ENCODE peak calls at places on chromosomes 13 and 19, in four cellular contexts. I is psoas muscle; B is heart left ventricle; U is effector memory CD4-positive, alpha-beta T cell. M is an unnamed sample. For H3K36me3 and H3K27me3, the result is how much of the 10 kb centered on the place peaks cover.

GRCh38 chr13:44904982-44905381 is 84.3 kb downstream of the NUFIP1 start:
- DNase-seq in I (peak), U (no peak), B (peak), M (peak)

GRCh38 chr19:778910-779653 is 18.2 kb upstream of the PTBP1 start:
- DNase-seq in I (peak), U (no peak), B (no peak), M (peak)

GRCh38 chr19:736125-736524 is 14.8 kb upstream of the MISP start:
- DNase-seq in I (no peak), B (no peak), U (no peak), M (no peak)

GRCh38 chr13:29801737-29802305 is 48.6 kb downstream of the UBL3 start:
- DNase-seq in I (no peak), B (no peak), U (no peak), M (no peak)

GRCh38 chr13:35684432-35684831 is 207.9 kb upstream of the MAB21L1 start:
- DNase-seq in I (no peak), U (no peak), B (no peak), M (no peak)

GRCh38 chr19:28508666-28509065 is 704.3 kb downstream of the UQCRFS1 start:
- DNase-seq in B (no peak), I (peak), U (no peak), M (peak)

GRCh38 chr13:28449826-28450773 is 44.8 kb downstream of the FLT1 start:
- DNase-seq in B (no peak), I (no peak), U (no peak), M (no peak)

GRCh38 chr19:369876-370275 is 25.3 kb upstream of the MIER2 start:
- DNase-seq in B (no peak), I (no peak), U (no peak), M (no peak)

GRCh38 chr13:109157275-109157674 is 527.9 kb downstream of the MYO16 start:
- DNase-seq in I (no peak), B (no peak), U (no peak), M (no peak)

GRCh38 chr19:17949956-17950309 is 17.0 kb upstream of the KCNN1 start:
- DNase-seq in B (no peak), U (no peak), I (no peak), M (no peak)

GRCh38 chr13:74290324-74290773 is 156.1 kb upstream of the KLF12 start:
- DNase-seq in I (no peak), U (peak), B (no peak), M (peak)

GRCh38 chr13:110743687-110744086 is 30.2 kb downstream of the ING1 start:
- DNase-seq in I (no peak), U (no peak), B (no peak), M (no peak)

GRCh38 chr19:17235618-17236413 is 9.8 kb downstream of the OCEL1 start:
- DNase-seq in U (peak), I (peak), B (peak), M (peak)

GRCh38 chr13:75226755-75227435 is 255.1 kb downstream of the TBC1D4 start:
- DNase-seq in I (no peak), B (no peak), U (no peak), M (no peak)

GRCh38 chr13:98222816-98223215 is 45.7 kb upstream of the RNF113B start:
- DNase-seq in U (no peak), B (no peak), I (no peak), M (no peak)

GRCh38 chr13:46687810-46688209 is 109.2 kb downstream of the ESD start:
- DNase-seq in B (no peak), I (no peak), U (no peak), M (no peak)

GRCh38 chr19:40613669-40614594 is 12.8 kb downstream of the LTBP4 start:
- DNase-seq in U (peak), B (peak), I (peak), M (peak)

GRCh38 chr13:97267418-97268059 is 45.4 kb downstream of the MBNL2 start:
- DNase-seq in B (no peak), I (no peak), U (no peak), M (no peak)

GRCh38 chr13:45989607-45990006 is 62.9 kb downstream of the ZC3H13 start:
- DNase-seq in B (no peak), U (no peak), I (no peak), M (no peak)

GRCh38 chr19:18737337-18737953 is 53.7 kb downstream of the COMP start:
- DNase-seq in B (no peak), U (no peak), I (no peak), M (no peak)

GRCh38 chr19:7844405-7844804 is 14.4 kb downstream of the EVI5L start:
- DNase-seq in B (no peak), U (no peak), I (no peak), M (no peak)

GRCh38 chr19:12723383-12723642 is 419 bp downstream of the TNPO2 start:
- DNase-seq in B (no peak), U (no peak), I (no peak), M (no peak)

GRCh38 chr13:24742294-24742693 is 21.7 kb upstream of the RNF17 start:
- DNase-seq in B (no peak), U (no peak), I (no peak), M (no peak)

GRCh38 chr19:15790096-15790495 is 2.6 kb downstream of the OR10H5 start:
- DNase-seq in U (no peak), B (no peak), I (no peak), M (no peak)

GRCh38 chr19:18650468-18651001 is 13.7 kb downstream of the KLHL26 start:
- DNase-seq in I (peak), B (peak), U (no peak), M (peak)

GRCh38 chr13:79457390-79457789 is 23.6 kb upstream of the NDFIP2 start:
- DNase-seq in B (no peak), I (no peak), U (no peak), M (no peak)

GRCh38 chr19:12139309-12139708 is 841 bp downstream of the ZNF20 start:
- DNase-seq in B (no peak), I (no peak), U (no peak), M (no peak)

GRCh38 chr13:42328672-42329071 is 56.7 kb downstream of the AKAP11 start:
- DNase-seq in I (no peak), B (no peak), U (no peak), M (no peak)

GRCh38 chr19:57314146-57314545 is 6.1 kb upstream of the ZNF543 start:
- DNase-seq in B (no peak), U (no peak), I (no peak), M (no peak)

GRCh38 chr13:99977912-99978780 is 3.4 kb upstream of the ZIC2 start:
- DNase-seq in U (no peak), B (no peak), I (no peak), M (no peak)

GRCh38 chr19:55635334-55635717 is 5.5 kb upstream of the ZNF580 start:
- DNase-seq in U (no peak), I (no peak), B (no peak), M (no peak)

GRCh38 chr19:18009412-18010066 is 1.6 kb downstream of the ARRDC2 start:
- DNase-seq in B (no peak), I (peak), U (no peak), M (no peak)

GRCh38 chr13:20125129-20125782 is 35.6 kb downstream of the GJA3 start:
- DNase-seq in I (no peak), B (no peak), U (no peak), M (no peak)

GRCh38 chr13:37540228-37540627 is 58.3 kb downstream of the POSTN start:
- DNase-seq in I (no peak), B (no peak), U (no peak), M (no peak)

GRCh38 chr13:94224670-94225069 is 254.8 kb downstream of the DCT start:
- DNase-seq in B (no peak), U (no peak), I (no peak), M (no peak)

DNA sequence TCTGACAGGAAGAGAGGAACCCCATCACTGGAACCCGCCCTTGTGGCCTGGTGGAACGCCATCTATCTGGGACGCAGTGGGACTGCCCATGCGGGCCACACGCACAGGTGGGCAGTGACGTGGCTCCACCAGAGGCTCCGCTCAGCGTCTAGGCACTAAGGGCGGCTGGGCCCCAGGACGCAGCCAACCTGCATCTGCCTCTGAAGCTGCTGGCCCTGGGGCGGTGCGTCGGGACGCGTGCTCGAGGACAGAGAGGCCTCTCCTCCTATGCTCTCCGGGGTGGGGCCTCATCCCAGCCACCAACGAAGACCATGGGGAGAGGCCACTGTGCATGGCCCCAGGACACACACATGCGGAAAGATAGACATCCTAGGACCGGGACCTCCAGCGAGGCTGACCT is 18.1 kb downstream of the IZUMO4 start:
- DNase-seq in U (no peak), B (no peak), I (no peak), M (no peak)
- H3K36me3 ChIP-seq in U (half or more), B (half or more), I (half or more), M (under half)

GRCh38 chr13:21676611-21677021 is 5.7 kb downstream of the FGF9 start:
- DNase-seq in I (no peak), U (no peak), B (no peak), M (no peak)

GRCh38 chr13:21675095-21676007 is 4.5 kb downstream of the FGF9 start:
- DNase-seq in B (peak), U (peak), I (peak), M (no peak)

GRCh38 chr13:21672811-21673591 is 2.1 kb downstream of the FGF9 start:
- DNase-seq in B (no peak), I (no peak), U (no peak), M (no peak)

GRCh38 chr13:21673592-21674270 is 2.9 kb downstream of the FGF9 start:
- DNase-seq in B (peak), I (peak), U (peak), M (no peak)

GRCh38 chr13:21674271-21675009 is 3.6 kb downstream of the FGF9 start:
- DNase-seq in B (peak), I (peak), U (no peak), M (no peak)
- H3K27me3 ChIP-seq in B (under half), I (under half), U (under half), M (under half)

GRCh38 chr13:27424246-27425150 is at the start of gene GTF3A:
- DNase-seq in I (peak), U (peak), B (peak), M (peak)

GRCh38 chr13:27425918-27426630 is 1.7 kb downstream of the GTF3A start:
- DNase-seq in B (peak), I (peak), U (peak), M (peak)

GRCh38 chr13:27425151-27425917 is 915 bp downstream of the GTF3A start:
- DNase-seq in U (no peak), I (no peak), B (no peak), M (no peak)

GRCh38 chr13:27421101-27421881 is 3.1 kb upstream of the GTF3A start:
- DNase-seq in B (no peak), I (no peak), U (no peak), M (no peak)

DNA sequence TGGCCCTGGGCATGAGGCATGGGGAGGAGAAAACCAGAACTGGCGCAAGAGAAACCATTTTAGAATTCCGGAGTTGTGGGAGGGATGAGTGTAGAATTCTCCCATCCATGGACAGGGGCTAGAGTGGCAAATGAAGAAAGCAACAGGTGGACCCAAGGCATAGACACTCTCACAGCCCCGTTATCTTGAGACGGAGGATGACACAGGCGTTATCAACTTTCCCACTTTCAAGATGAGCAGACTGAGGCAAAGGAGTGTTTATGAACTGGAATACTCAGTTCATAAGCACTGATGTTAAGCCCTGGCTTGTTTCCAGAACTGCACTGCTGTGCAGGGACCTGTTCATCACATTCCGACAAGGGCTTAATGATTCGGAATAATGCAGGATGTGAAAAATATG is 1.1 kb upstream of the GTF3A start:
- DNase-seq in U (no peak), B (no peak), I (no peak), M (no peak)
- H3K36me3 ChIP-seq in U (under half), B (under half), I (under half), M (under half)

DNA sequence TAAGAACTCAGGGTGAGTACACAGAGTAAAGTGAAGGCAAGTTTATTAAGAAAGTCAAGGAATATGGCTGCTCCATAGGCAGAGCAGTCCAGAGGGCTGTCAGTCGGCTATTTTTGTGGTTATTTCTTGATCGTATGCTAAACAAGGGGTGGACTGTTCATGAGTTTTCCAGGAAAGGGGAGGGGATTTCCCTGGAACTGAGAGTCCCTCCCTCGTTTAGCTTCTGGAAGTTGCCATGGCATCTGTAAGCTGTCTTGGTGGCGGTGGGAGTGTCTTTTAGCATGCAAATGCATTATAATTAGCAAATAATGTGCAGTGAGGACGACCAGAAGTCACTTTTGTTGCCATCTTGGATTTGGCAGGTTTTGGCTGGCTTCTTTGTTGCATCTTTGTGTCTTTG is 5.8 kb upstream of the VSTM1 start:
- DNase-seq in I (no peak), U (no peak), B (no peak), M (no peak)
- H3K27me3 ChIP-seq in I (under half), U (under half), B (under half), M (under half)

GRCh38 chr19:50910722-50911121 is 473 bp downstream of the KLK4 start:
- DNase-seq in B (no peak), U (no peak), I (no peak), M (no peak)
- H3K36me3 ChIP-seq in B (under half), U (under half), I (under half), M (under half)

DNA sequence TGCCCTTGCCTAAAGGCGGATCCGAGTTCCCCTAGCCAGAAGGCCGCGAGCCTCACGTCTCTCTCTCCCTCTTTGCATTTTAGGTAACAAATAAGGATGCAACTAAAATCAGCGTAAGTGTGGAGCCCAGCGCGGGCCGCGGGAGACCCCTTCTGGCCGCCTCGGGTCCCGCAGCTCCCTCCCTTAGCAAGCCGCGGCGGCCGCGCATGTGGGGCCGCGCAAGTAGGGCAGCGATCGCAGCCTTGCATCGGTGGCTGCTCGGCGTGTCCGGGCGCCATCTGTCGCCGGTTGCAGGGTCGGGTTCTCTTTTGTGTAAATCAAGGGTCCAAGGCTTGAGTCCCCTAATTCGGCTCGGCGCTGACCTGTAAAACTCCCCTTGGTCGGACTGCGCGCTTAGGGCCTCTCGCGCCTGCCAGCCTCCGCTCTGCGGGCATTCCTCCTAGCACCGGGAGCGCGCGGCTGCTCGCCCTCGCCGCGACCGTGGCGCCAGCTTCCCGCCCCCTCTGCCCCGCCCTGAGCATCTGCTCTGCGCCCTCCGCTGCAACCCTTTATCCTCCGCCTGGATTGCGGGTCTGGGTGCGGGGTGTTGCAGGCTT is 2.7 kb downstream of the VSTM2B start:
- DNase-seq in U (no peak), I (peak), B (peak), M (no peak)
- H3K27me3 ChIP-seq in U (under half), I (half or more), B (half or more), M (half or more)

DNA sequence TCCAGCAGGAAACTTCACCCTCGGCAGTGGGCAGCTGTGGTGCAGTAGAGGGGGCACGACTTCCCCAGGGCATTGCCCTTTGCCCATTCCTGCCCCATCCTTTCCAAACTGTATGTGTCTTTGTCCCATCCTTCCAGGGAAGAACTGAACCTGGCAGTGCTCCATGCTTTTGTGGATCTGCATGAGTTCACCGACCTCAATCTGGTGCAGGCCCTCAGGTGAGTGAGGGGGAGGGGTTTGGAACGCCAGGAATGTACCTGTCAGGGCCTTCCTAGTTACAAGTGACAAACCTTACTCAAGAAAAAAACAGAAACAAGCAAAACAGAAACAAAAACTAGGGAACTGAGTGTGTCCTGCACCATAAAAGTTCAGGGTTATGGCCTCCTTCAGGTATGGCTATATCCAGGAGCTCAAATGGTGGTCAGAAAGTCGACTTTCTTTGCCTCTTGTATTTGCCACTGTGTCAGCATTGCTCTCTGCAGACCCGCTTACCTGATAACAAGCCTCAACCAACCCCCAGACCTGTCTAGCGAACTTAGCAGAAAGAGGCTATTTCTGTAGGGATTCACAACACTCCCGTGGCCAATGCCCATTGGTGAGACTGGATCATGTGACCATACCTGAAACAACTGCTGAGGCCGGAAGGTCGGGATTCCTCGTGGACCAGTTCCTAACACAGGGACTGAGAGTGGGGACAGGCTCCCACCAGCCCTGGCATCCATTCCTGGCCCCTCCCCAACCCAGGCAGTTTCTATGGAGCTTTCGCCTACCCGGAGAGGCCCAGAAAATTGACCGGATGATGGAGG is 4.2 kb downstream of the CYTH2 start:
- DNase-seq in U (no peak), I (no peak), B (no peak), M (no peak)
- H3K36me3 ChIP-seq in U (half or more), I (half or more), B (half or more), M (under half)

GRCh38 chr19:5336195-5336965 is 4.2 kb downstream of the PTPRS start:
- DNase-seq in I (no peak), B (no peak), U (no peak), M (no peak)

GRCh38 chr19:5338661-5339469 is 1.7 kb downstream of the PTPRS start:
- DNase-seq in I (no peak), B (no peak), U (no peak), M (no peak)

GRCh38 chr19:5337126-5337525 is 3.5 kb downstream of the PTPRS start:
- DNase-seq in B (no peak), U (no peak), I (no peak), M (no peak)

GRCh38 chr19:5339470-5339949 is 1.1 kb downstream of the PTPRS start:
- DNase-seq in B (no peak), U (no peak), I (no peak), M (no peak)

DNA sequence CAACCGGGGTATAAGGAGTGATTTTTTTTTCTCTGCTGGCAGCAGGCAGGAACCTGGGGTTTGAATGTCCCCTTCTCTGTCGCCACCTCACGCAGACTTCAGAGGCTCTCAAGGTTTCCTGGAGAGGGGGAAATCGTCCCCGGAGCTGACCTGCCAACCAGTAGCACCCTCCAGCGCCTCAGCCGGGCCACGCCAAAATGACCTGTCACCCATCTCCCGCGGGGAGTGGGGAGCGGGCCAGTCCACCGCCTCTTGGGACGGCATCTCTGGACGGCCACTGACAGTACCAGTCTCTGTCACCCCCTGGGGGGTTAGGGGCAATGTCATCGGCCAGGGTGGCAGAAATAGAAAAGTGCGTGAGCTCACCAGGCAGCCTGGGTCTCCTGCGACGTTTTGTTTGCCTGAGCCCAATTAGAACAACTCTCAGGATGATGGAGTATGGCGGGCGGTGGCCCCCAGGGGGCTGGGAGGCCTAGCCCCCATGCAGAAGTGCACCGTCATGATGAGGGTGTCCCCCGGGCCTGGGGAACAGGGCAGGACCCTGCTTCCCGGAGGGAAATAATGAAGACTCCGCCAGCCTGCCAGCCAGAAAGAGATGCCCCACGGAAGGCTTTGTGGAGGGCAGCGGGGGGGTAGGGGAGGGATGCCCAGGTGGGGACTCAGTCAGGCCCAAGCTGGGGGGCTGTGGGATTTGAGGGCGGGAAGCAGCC is 2.6 kb downstream of the PTPRS start:
- DNase-seq in I (no peak), B (no peak), U (no peak), M (no peak)
- H3K27me3 ChIP-seq in I (half or more), B (under half), U (under half), M (half or more)